ENCODE peak calls at places on chromosomes 11 and 22, in five cellular contexts. S is colonic mucosa; X is stimulated activated CD8-positive, alpha-beta memory T cell treated with anti-CD3 and anti-CD28 coated beads, Interleukin-7, amount 100 ng/mL, for 1 hour; K is hippocampal formation; Q is lung microvascular endothelial cell. F is an unnamed sample.

GRCh38 chr11:125215951-125216350 is 51.4 kb downstream of the PKNOX2 start:
- DNase-seq in S (no peak), X (no peak), K (no peak), Q (no peak), F (no peak)

GRCh38 chr11:111362887-111363411 is 16.1 kb downstream of the POU2AF1 start:
- DNase-seq in S (no peak), X (no peak), K (no peak), Q (no peak), F (no peak)

GRCh38 chr11:122170815-122171475 is 54.9 kb upstream of the BLID start:
- DNase-seq in S (no peak), X (no peak), K (no peak), Q (no peak), F (peak)

GRCh38 chr22:45688606-45689080 is 17.0 kb downstream of the ATXN10 start:
- DNase-seq in S (no peak), X (no peak), K (no peak), Q (no peak), F (peak)

GRCh38 chr11:91935120-91935519 is 289.5 kb upstream of the FAT3 start:
- DNase-seq in S (no peak), X (no peak), K (no peak), Q (no peak), F (no peak)

GRCh38 chr11:35147273-35147672 is 8.3 kb downstream of the CD44 start:
- DNase-seq in S (no peak), X (no peak), K (no peak), Q (no peak), F (no peak)

GRCh38 chr11:91156041-91156440 is 933.2 kb upstream of the CHORDC1 start:
- DNase-seq in S (no peak), X (no peak), K (no peak), Q (no peak), F (peak)

GRCh38 chr11:66008468-66009101 is 3.2 kb upstream of the CST6 start:
- DNase-seq in S (no peak), X (no peak), K (no peak), Q (no peak), F (no peak)

GRCh38 chr11:100367892-100368291 is 319.2 kb upstream of the ARHGAP42 start:
- DNase-seq in S (no peak), X (no peak), K (no peak), Q (no peak), F (no peak)

GRCh38 chr11:66915046-66915832 is 42.9 kb downstream of the PC start:
- DNase-seq in S (no peak), X (no peak), K (peak), Q (no peak), F (no peak)

GRCh38 chr11:47099213-47099917 is 77.3 kb downstream of the ARFGAP2 start:
- DNase-seq in S (peak), X (no peak), K (no peak), Q (peak), F (no peak)

GRCh38 chr11:12674571-12674935 is 332 bp downstream of the TEAD1 start:
- DNase-seq in S (no peak), X (no peak), K (no peak), Q (no peak), F (no peak)

GRCh38 chr11:71144736-71145135 is 107.6 kb downstream of the SHANK2 start:
- DNase-seq in S (no peak), X (no peak), K (no peak), Q (no peak), F (no peak)

GRCh38 chr11:84819561-84819960 is 807.6 kb downstream of the DLG2 start:
- DNase-seq in S (no peak), X (no peak), K (no peak), Q (no peak), F (no peak)

GRCh38 chr11:14902650-14903350 is 10.8 kb upstream of the CYP2R1 start:
- DNase-seq in S (no peak), X (no peak), K (no peak), Q (peak), F (peak)

GRCh38 chr11:74731301-74732094 is at the start of gene CHRDL2:
- DNase-seq in S (no peak), X (no peak), K (no peak), Q (peak), F (peak)

GRCh38 chr22:24429411-24430365 is 2.3 kb downstream of the ADORA2A start:
- DNase-seq in S (no peak), X (no peak), K (no peak), Q (no peak), F (no peak)

GRCh38 chr11:134071306-134071705 is 2.4 kb downstream of the JAM3 start:
- DNase-seq in S (no peak), X (no peak), K (no peak), Q (no peak), F (no peak)

GRCh38 chr22:44672632-44673031 is 29.4 kb upstream of the PRR5 start:
- DNase-seq in S (no peak), X (no peak), K (no peak), Q (no peak), F (no peak)

F was measured in fibroblast of lung.